ENCODE peak calls at places on chromosomes 2 and 18, in ten cellular contexts. U, O, C, Z, V, W, E, X, I and S are unnamed samples.

GRCh38 chr18:60174832-60175231 is 197.7 kb downstream of the MC4R start:
- DNase-seq in C (no peak), W (no peak), O (no peak), V (no peak), U (no peak), Z (no peak), X (no peak), E (no peak), I (no peak), S (no peak)

GRCh38 chr2:137947714-137948336 is 16.4 kb upstream of the HNMT start:
- DNase-seq in W (peak; percentile 89), O (peak; percentile 68), Z (peak; percentile 23), C (peak; percentile 61), V (peak; percentile 80), U (peak; percentile 24), I (peak; percentile 56), E (no peak), X (peak; percentile 71), S (peak; percentile 60)

GRCh38 chr2:120396519-120397361 is 50.8 kb downstream of the INHBB start:
- DNase-seq in X (no peak), C (no peak), V (no peak), W (peak; percentile 36), U (no peak), E (no peak), Z (no peak), O (peak; percentile 3), I (no peak), S (peak; percentile 19)

GRCh38 chr2:165563468-165564225 is 94.1 kb downstream of the CSRNP3 start:
- DNase-seq in V (no peak), E (no peak), C (peak; percentile 40), W (no peak), I (no peak), Z (no peak), X (no peak), O (no peak), U (no peak), S (no peak)

GRCh38 chr2:96856776-96857673 is 791 bp downstream of the ANKRD39 start:
- DNase-seq in Z (no peak), O (no peak), W (peak; percentile 75), C (peak; percentile 56), E (no peak), V (peak; percentile 40), I (no peak), X (peak; percentile 27), U (no peak), S (no peak)

GRCh38 chr2:70716951-70717350 is 51.0 kb downstream of the ADD2 start:
- DNase-seq in I (no peak), U (no peak), C (no peak), V (no peak), E (no peak), W (peak; percentile 32), X (no peak), Z (no peak), O (no peak), S (no peak)

GRCh38 chr2:38233231-38233983 is 143.7 kb downstream of the ATL2 start:
- DNase-seq in V (peak; percentile 94), X (peak; percentile 39), O (no peak), E (no peak), I (peak; percentile 84), U (no peak), Z (no peak), C (no peak), W (no peak), S (no peak)

GRCh38 chr2:24617431-24617830 is 126.4 kb downstream of the NCOA1 start:
- DNase-seq in C (no peak), U (no peak), Z (no peak), X (no peak), W (no peak), V (peak; percentile 28), O (no peak), E (no peak), I (no peak), S (no peak)

GRCh38 chr2:105853354-105854088 is 108.8 kb downstream of the NCK2 start:
- DNase-seq in E (no peak), V (no peak), O (no peak), U (no peak), W (no peak), X (no peak), Z (no peak), I (no peak), C (no peak), S (no peak)

GRCh38 chr2:226426292-226426736 is 373.3 kb downstream of the IRS1 start:
- DNase-seq in Z (no peak), I (peak; percentile 52), O (no peak), W (no peak), C (no peak), U (no peak), E (no peak), V (peak; percentile 95), X (peak; percentile 88), S (no peak)

GRCh38 chr18:49251451-49251850 is 209.0 kb downstream of the DYM start:
- DNase-seq in Z (no peak), U (no peak), E (no peak), W (no peak), O (no peak), I (no peak), X (no peak), V (no peak), C (peak; percentile 26), S (no peak)

GRCh38 chr2:138421971-138422335 is 79.6 kb upstream of the SPOPL start:
- DNase-seq in E (no peak), V (peak; percentile 74), I (peak; percentile 66), W (no peak), O (no peak), Z (peak; percentile 21), X (peak; percentile 81), U (no peak), C (no peak), S (no peak)

GRCh38 chr18:61496374-61496773 is 163.1 kb downstream of the CDH20 start:
- DNase-seq in C (no peak), E (no peak), Z (no peak), U (no peak), O (no peak), X (no peak), W (no peak), V (no peak), I (no peak), S (no peak)

GRCh38 chr2:121121661-121122060 is 163.3 kb downstream of the TFCP2L1 start:
- DNase-seq in Z (no peak), I (no peak), U (no peak), O (no peak), X (no peak), V (no peak), E (no peak), W (no peak), C (no peak), S (no peak)